ENCODE peak calls at places on chromosome 22, in nine cellular contexts. I, F, L, K, J, M, U, N and R are unnamed samples.

GRCh38 chr22:41354979-41355378 is 26.8 kb upstream of the TEF start:
- DNase-seq in I (no peak), F (no peak), L (no peak), K (no peak), J (no peak), M (no peak), U (no peak), N (no peak), R (no peak)

GRCh38 chr22:17106785-17107546 is 14.2 kb downstream of the TMEM121B start:
- DNase-seq in I (no peak), F (no peak), L (no peak), K (no peak), J (no peak), M (no peak), U (no peak), N (no peak), R (no peak)

GRCh38 chr22:26673485-26673884 is 16.1 kb downstream of the MIAT start:
- DNase-seq in I (no peak), F (no peak), L (no peak), K (peak), J (no peak), M (no peak), U (no peak), N (peak), R (no peak)

GRCh38 chr22:48299801-48300200 is 1527.9 kb downstream of the BRD1 start:
- DNase-seq in I (no peak), F (no peak), L (no peak), K (no peak), J (no peak), M (peak), U (no peak), N (no peak), R (peak)

GRCh38 chr22:49179175-49179574 is 648.5 kb downstream of the BRD1 start:
- DNase-seq in I (no peak), F (no peak), L (no peak), K (no peak), J (no peak), M (no peak), U (no peak), N (no peak), R (no peak)

GRCh38 chr22:23837911-23838685 is 708 bp downstream of the DERL3 start:
- DNase-seq in I (no peak), F (no peak), L (no peak), K (no peak), J (no peak), M (peak), U (peak), N (no peak), R (peak)

GRCh38 chr22:48331266-48331665 is 1496.4 kb downstream of the BRD1 start:
- DNase-seq in I (no peak), F (no peak), L (no peak), K (no peak), J (no peak), M (no peak), U (no peak), N (no peak), R (no peak)

GRCh38 chr22:19241593-19241906 is 50.0 kb downstream of the CLTCL1 start:
- DNase-seq in I (no peak), F (no peak), L (no peak), K (no peak), J (no peak), M (no peak), U (no peak), N (no peak), R (no peak)

GRCh38 chr22:24807284-24807950 is 1.4 kb downstream of the SGSM1 start:
- DNase-seq in I (no peak), F (peak), L (no peak), K (no peak), J (no peak), M (peak), U (no peak), N (no peak), R (peak)

GRCh38 chr22:20488946-20489345 is 6.6 kb downstream of the KLHL22 start:
- DNase-seq in I (no peak), F (peak), L (no peak), K (no peak), J (no peak), M (no peak), U (peak), N (no peak), R (peak)

GRCh38 chr22:26170795-26171194 is 1.5 kb downstream of the SEZ6L start:
- DNase-seq in I (no peak), F (peak), L (no peak), K (no peak), J (no peak), M (peak), U (peak), N (no peak), R (peak)

GRCh38 chr22:46099740-46100139 is 50.6 kb upstream of the PPARA start:
- DNase-seq in I (no peak), F (no peak), L (no peak), K (no peak), J (no peak), M (no peak), U (no peak), N (no peak), R (no peak)

GRCh38 chr22:47376322-47376700 is 613.9 kb downstream of the TBC1D22A start:
- DNase-seq in I (no peak), F (no peak), L (no peak), K (no peak), J (no peak), M (no peak), U (no peak), N (no peak), R (no peak)

GRCh38 chr22:39966522-39966921 is 6.3 kb downstream of the TMA7B start:
- DNase-seq in I (peak), F (no peak), L (no peak), K (peak), J (no peak), M (no peak), U (no peak), N (no peak), R (no peak)

GRCh38 chr22:38186429-38186828 is 4.8 kb upstream of the PLA2G6 start:
- DNase-seq in I (no peak), F (no peak), L (no peak), K (peak), J (no peak), M (no peak), U (no peak), N (no peak), R (no peak)

GRCh38 chr22:37483594-37484114 is 2.5 kb downstream of the MFNG start:
- DNase-seq in I (no peak), F (no peak), L (no peak), K (no peak), J (no peak), M (no peak), U (no peak), N (no peak), R (no peak)

GRCh38 chr22:36339171-36340065 is 48.3 kb downstream of the MYH9 start:
- DNase-seq in I (no peak), F (no peak), L (no peak), K (peak), J (no peak), M (no peak), U (no peak), N (peak), R (no peak)

GRCh38 chr22:36991220-36991619 is 28.0 kb downstream of the TST start:
- DNase-seq in I (no peak), F (no peak), L (no peak), K (no peak), J (no peak), M (no peak), U (peak), N (no peak), R (peak)